ENCODE peak calls at places on chromosomes 11 and 22, in six cellular contexts. T is BE2C; E is OCI-LY7; D is CD8-positive, alpha-beta T cell; N is choroid plexus epithelial cell; K is GM06990. W is an unnamed sample.

GRCh38 chr22:36924151-36924698 is 10.8 kb downstream of the CSF2RB start:
- DNase-seq in D (no peak), T (no peak), K (no peak), N (no peak), E (no peak), W (no peak)

GRCh38 chr11:115408036-115408911 is 95.9 kb downstream of the CADM1 start:
- DNase-seq in T (no peak), K (no peak), E (no peak), N (peak; percentile 3), D (no peak), W (no peak)

GRCh38 chr11:15819679-15820286 is 536.6 kb downstream of the SOX6 start:
- DNase-seq in T (peak; percentile 58), N (peak; percentile 62), D (no peak), E (peak; percentile 33), K (no peak), W (peak; percentile 81)

GRCh38 chr11:27716850-27717249 is 16.6 kb upstream of the BDNF start:
- DNase-seq in N (peak; percentile 39), T (no peak), K (no peak), E (no peak), D (no peak), W (no peak)

GRCh38 chr11:134751161-134751560 is 339.1 kb upstream of the B3GAT1 start:
- DNase-seq in T (no peak), E (no peak), K (no peak), D (no peak), N (no peak), W (no peak)

GRCh38 chr11:3969200-3969599 is 113.7 kb downstream of the STIM1 start:
- DNase-seq in K (no peak), T (no peak), D (no peak), E (no peak), N (no peak), W (no peak)

GRCh38 chr11:19027829-19028595 is 32.5 kb downstream of the MRGPRX2 start:
- DNase-seq in D (no peak), T (no peak), E (no peak), N (peak; percentile 34), K (no peak), W (no peak)

GRCh38 chr11:61556621-61557020 is 24.3 kb downstream of the SYT7 start:
- DNase-seq in D (no peak), E (no peak), K (no peak), N (no peak), T (no peak), W (no peak)

GRCh38 chr11:13333456-13333957 is 55.9 kb downstream of the BMAL1 start:
- DNase-seq in D (no peak), K (no peak), N (no peak), T (no peak), E (no peak), W (peak; percentile 74)

GRCh38 chr22:46381142-46381541 is 45.6 kb downstream of the TRMU start:
- DNase-seq in T (peak; percentile 51), E (no peak), D (no peak), K (no peak), N (no peak), W (no peak)

GRCh38 chr22:46381731-46382130 is 46.2 kb downstream of the TRMU start:
- DNase-seq in D (no peak), N (no peak), K (no peak), T (no peak), E (no peak), W (no peak)

GRCh38 chr22:46380581-46380980 is 45.1 kb downstream of the TRMU start:
- DNase-seq in E (no peak), T (no peak), D (no peak), K (no peak), N (no peak), W (no peak)

GRCh38 chr22:46380069-46380468 is 44.6 kb downstream of the TRMU start:
- DNase-seq in K (no peak), N (no peak), E (no peak), T (no peak), D (no peak), W (no peak)

DNA sequence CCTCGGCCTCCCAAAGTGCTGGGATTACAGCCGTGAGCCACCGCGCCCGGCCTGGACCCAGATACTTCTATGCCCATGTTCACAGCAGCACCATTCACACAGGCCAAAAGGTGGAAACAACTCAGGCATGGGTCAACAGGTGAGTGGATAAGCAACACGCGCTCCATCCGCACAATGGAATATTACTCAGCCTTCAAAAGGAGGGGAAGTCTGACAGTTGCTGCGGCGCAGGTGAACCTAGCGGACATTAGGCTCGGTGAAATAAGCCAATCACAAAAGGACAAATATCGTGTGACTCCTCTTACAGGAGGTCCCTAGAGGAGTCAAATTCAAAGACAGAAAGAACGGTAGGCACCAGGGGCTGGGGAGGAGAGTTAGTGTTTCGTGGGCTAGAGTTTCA is 47.0 kb downstream of the TRMU start:
- DNase-seq in N (no peak), E (no peak), T (no peak), D (no peak), K (no peak), W (no peak)
- H3K4me3 ChIP-seq in N (no peak overlapping the region), E (no peak overlapping the region), T (no peak overlapping the region), D (no peak overlapping the region), K (no peak overlapping the region), W (no peak overlapping the region)

DNA sequence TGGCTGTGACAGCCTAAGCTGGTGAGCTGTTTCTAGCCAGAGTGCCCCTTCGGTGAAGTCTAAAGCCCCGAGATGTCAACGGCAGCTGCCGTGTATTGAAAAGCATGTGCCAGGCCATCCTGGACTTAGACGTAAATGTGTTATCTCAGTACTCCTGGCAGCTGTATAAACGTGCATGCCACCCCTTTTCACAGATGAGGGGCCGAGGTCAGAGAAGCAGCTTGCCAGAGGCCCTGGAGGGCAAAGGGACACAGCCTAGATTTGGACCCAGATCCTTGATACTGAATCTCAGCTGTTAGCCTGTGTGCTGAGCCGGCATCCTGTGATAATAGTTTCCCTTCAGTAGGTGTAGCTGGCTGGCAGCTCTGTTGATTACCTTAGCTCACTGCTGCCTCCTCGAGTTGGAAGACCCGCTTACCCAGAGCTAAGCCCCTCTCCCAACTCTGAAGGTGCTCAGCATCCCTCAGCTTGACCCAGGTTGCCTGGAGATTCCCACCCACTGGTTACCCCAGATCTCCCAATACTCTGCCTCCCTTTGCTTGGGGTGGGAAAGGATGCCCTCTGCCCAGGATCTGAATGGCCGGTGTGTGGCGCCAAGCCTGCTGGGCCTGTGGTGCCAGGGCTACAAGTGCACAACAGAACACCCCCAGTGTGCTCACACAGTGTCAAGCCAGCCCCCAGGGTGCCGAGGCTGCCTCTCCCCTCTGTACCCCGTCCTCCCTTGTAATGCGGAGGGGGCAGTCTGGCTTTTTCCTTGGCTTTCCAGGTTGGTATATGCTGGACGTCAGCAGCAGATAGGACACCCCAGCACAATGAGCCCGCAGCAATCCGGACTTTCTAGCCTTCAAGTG is 59.8 kb upstream of the WNT7B start:
- DNase-seq in D (peak; percentile 78), E (peak; percentile 85), K (peak; percentile 46), T (peak; percentile 76), N (peak; percentile 51), W (no peak)
- TF ChIP-seq CTCF in D (peak; percentile 66), E (peak; percentile 85), K (peak; percentile 56), T (peak; percentile 80), N (peak; percentile 40), W (no peak)

GRCh38 chr11:34623463-34623862 is 2.6 kb downstream of the EHF start:
- DNase-seq in T (no peak), K (no peak), N (no peak), D (no peak), E (no peak), W (no peak)
- H3K4me3 ChIP-seq in T (no peak overlapping the region), K (peak overlapping the region; percentile 24), N (no peak overlapping the region), D (no peak overlapping the region), E (no peak overlapping the region), W (peak overlapping the region; percentile 7)

DNA sequence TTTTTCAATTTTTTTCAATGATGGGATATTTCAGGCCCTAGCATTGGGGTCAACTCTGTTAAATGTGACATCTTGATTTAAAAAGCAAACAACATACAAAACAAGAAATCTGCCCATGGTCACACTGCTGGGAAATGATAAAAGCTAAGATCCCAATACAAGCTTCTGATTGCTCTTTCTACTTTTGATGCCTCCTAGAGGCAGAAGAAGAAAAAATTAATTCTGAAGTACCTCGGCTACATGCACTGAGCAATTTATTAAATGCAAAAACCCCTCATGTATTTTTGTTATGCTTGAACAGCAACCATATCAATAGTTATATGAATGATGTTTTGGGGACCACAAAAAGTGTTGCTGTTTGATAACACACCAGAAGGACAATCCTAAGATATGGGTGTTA is 342.1 kb upstream of the NARS2 start:
- DNase-seq in N (peak; percentile 33), K (no peak), T (no peak), E (no peak), D (no peak), W (no peak)
- TF ChIP-seq CTCF in N (peak; percentile 40), K (no peak), T (no peak), E (peak; percentile 35), D (no peak), W (no peak)